ENCODE peak calls at places on chromosomes 12 and 14, in five cellular contexts. I, M, U, K and T are unnamed samples.
A peak's percentile ranks its signal among the peaks of the same experiment; 100 is the strongest.

GRCh38 chr12:19779393-19780056 is 340.2 kb downstream of the AEBP2 start:
- DNase-seq in I (peak; percentile 28), M (no peak), U (peak; percentile 82), K (peak; percentile 34), T (peak; percentile 78)

GRCh38 chr14:105852378-105853088 is 326.1 kb downstream of the TMEM121 start:
- DNase-seq in I (no peak), M (no peak), U (peak; percentile 10), K (no peak), T (no peak)

GRCh38 chr12:63752283-63752682 is 27.4 kb upstream of the RXYLT1 start:
- DNase-seq in I (no peak), M (no peak), U (no peak), K (no peak), T (no peak)

GRCh38 chr12:76345569-76345968 is 2.6 kb downstream of the BBS10 start:
- DNase-seq in I (no peak), M (no peak), U (no peak), K (no peak), T (no peak)

GRCh38 chr12:95582230-95583058 is 31.2 kb upstream of the USP44 start:
- DNase-seq in I (peak; percentile 15), M (no peak), U (no peak), K (peak; percentile 39), T (no peak)

GRCh38 chr12:91256471-91256870 is 73.9 kb upstream of the DCN start:
- DNase-seq in I (peak; percentile 6), M (no peak), U (no peak), K (peak; percentile 68), T (no peak)

GRCh38 chr12:53052419-53053222 is 2.8 kb downstream of the TNS2 start:
- DNase-seq in I (peak; percentile 8), M (no peak), U (no peak), K (peak; percentile 85), T (peak; percentile 98)

GRCh38 chr12:104602901-104603300 is 146.2 kb downstream of the CHST11 start:
- DNase-seq in I (no peak), M (no peak), U (no peak), K (no peak), T (no peak)

GRCh38 chr12:95943231-95943842 is at the start of gene AMDHD1:
- DNase-seq in I (peak; percentile 82), M (peak; percentile 29), U (peak; percentile 85), K (peak; percentile 51), T (peak; percentile 53)

GRCh38 chr14:50010752-50011151 is 105.6 kb downstream of the VCPKMT start:
- DNase-seq in I (no peak), M (no peak), U (no peak), K (no peak), T (no peak)

GRCh38 chr12:113104953-113105510 is 30.5 kb downstream of the RASAL1 start:
- DNase-seq in I (no peak), M (no peak), U (no peak), K (no peak), T (no peak)

GRCh38 chr12:41507286-41507685 is 319.2 kb downstream of the PDZRN4 start:
- DNase-seq in I (no peak), M (no peak), U (no peak), K (no peak), T (no peak)

GRCh38 chr12:89593233-89593632 is 67.4 kb upstream of the POC1B start:
- DNase-seq in I (no peak), M (no peak), U (no peak), K (no peak), T (no peak)

GRCh38 chr14:53055003-53055402 is 98.1 kb downstream of the DDHD1 start:
- DNase-seq in I (peak; percentile 32), M (no peak), U (no peak), K (peak; percentile 65), T (no peak)

GRCh38 chr14:20986811-20987210 is 3.0 kb upstream of the METTL17 start:
- DNase-seq in I (no peak), M (no peak), U (no peak), K (peak; percentile 99), T (no peak)

GRCh38 chr12:123907726-123908476 is 64.7 kb downstream of the CCDC92 start:
- DNase-seq in I (no peak), M (no peak), U (no peak), K (no peak), T (no peak)

GRCh38 chr12:11015775-11016430 is 6.5 kb downstream of the TAS2R19 start:
- DNase-seq in I (no peak), M (no peak), U (no peak), K (no peak), T (no peak)